ENCODE peak calls at places on chromosomes 4 and X, in eight cellular contexts. Z is D341Med; H is iPS DF 6.9; X is effector memory CD8-positive, alpha-beta T cell; A is COR-L47; O is kidney epithelial cell; Y is anterior cingulate cortex; N is sciatic nerve. U is an unnamed sample.

GRCh38 chr4:1047976-1048780 is 36.8 kb downstream of the FGFRL1 start:
- DNase-seq in A (no peak), Y (no peak), N (peak; percentile 57), H (no peak), O (no peak), Z (peak; percentile 35), X (no peak), U (no peak)

GRCh38 chr4:31130930-31131329 is 410.8 kb downstream of the PCDH7 start:
- DNase-seq in H (no peak), Z (no peak), O (no peak), Y (no peak), A (no peak), N (no peak), X (no peak), U (no peak)

GRCh38 chrX:112734250-112734649 is 54.5 kb upstream of the LHFPL1 start:
- DNase-seq in Z (no peak), H (no peak), A (no peak), X (no peak), N (no peak), O (no peak), Y (peak; percentile 1), U (no peak)

GRCh38 chr4:5874811-5875465 is 17.9 kb downstream of the CRMP1 start:
- DNase-seq in N (no peak), O (no peak), A (peak; percentile 64), Y (no peak), H (no peak), X (no peak), Z (no peak), U (peak; percentile 75)

GRCh38 chrX:47540754-47541538 is 20.1 kb upstream of the ARAF start:
- DNase-seq in H (peak; percentile 47), Z (peak; percentile 84), O (peak; percentile 74), N (peak; percentile 79), A (peak; percentile 81), X (no peak), Y (peak; percentile 41), U (peak; percentile 74)

GRCh38 chr4:127162741-127163140 is 470.0 kb upstream of the INTU start:
- DNase-seq in Y (no peak), Z (no peak), X (no peak), N (no peak), H (no peak), A (no peak), O (no peak), U (no peak)

GRCh38 chr4:54332577-54332976 is 103.5 kb downstream of the PDGFRA start:
- DNase-seq in Y (no peak), H (no peak), X (no peak), Z (no peak), A (no peak), O (no peak), N (no peak), U (no peak)

GRCh38 chrX:8783100-8784098 is 17.8 kb downstream of the FAM9A start:
- DNase-seq in Y (no peak), H (peak; percentile 33), A (no peak), N (no peak), O (no peak), Z (peak; percentile 8), X (peak; percentile 23), U (no peak)

GRCh38 chrX:126824596-126824995 is 5.1 kb downstream of the PRR32 start:
- DNase-seq in H (no peak), Z (no peak), O (no peak), N (no peak), A (no peak), Y (no peak), X (no peak), U (no peak)

GRCh38 chr4:92305148-92305877 is 1.5 kb downstream of the GRID2 start:
- DNase-seq in Y (peak; percentile 72), Z (peak; percentile 89), O (peak; percentile 4), H (peak; percentile 67), N (peak; percentile 66), X (no peak), A (peak; percentile 91), U (peak; percentile 76)

GRCh38 chrX:13029831-13030771 is 14.3 kb downstream of the FAM9C start:
- DNase-seq in Z (no peak), H (peak; percentile 25), A (no peak), O (no peak), N (no peak), X (no peak), Y (no peak), U (no peak)

GRCh38 chrX:41596586-41596985 is 92.2 kb upstream of the GPR34 start:
- DNase-seq in Z (no peak), N (no peak), A (no peak), H (no peak), Y (no peak), O (peak; percentile 32), X (no peak), U (no peak)

GRCh38 chr4:185028625-185029024 is 10.3 kb downstream of the HELT start:
- DNase-seq in Z (no peak), X (no peak), A (no peak), N (no peak), Y (no peak), O (no peak), H (no peak), U (no peak)

GRCh38 chrX:74537011-74537390 is 77.4 kb downstream of the RLIM start:
- DNase-seq in Z (no peak), A (no peak), O (no peak), H (no peak), N (no peak), Y (no peak), X (no peak), U (no peak)

GRCh38 chr4:73922766-73923630 is 53.8 kb downstream of the CXCL1 start:
- DNase-seq in A (peak; percentile 4), O (no peak), N (no peak), X (no peak), H (no peak), Z (no peak), Y (no peak), U (no peak)

GRCh38 chrX:153956044-153956907 is 11.8 kb upstream of the RENBP start:
- DNase-seq in X (no peak), N (no peak), Y (no peak), A (no peak), H (no peak), Z (no peak), O (no peak), U (no peak)

GRCh38 chrX:18994713-18995112 is 10.8 kb upstream of the PHKA2 start:
- DNase-seq in Y (no peak), A (no peak), Z (no peak), N (no peak), X (no peak), H (no peak), O (peak; percentile 31), U (no peak)

GRCh38 chr4:53605783-53606182 is 14.5 kb upstream of the LNX1 start:
- DNase-seq in X (no peak), O (no peak), Y (no peak), A (no peak), Z (no peak), N (no peak), H (no peak), U (no peak)

GRCh38 chr4:1500231-1500965 is 94.2 kb upstream of the NKX1-1 start:
- DNase-seq in Z (peak; percentile 28), Y (no peak), O (no peak), A (no peak), H (no peak), X (no peak), N (peak; percentile 43), U (no peak)

GRCh38 chr4:10180603-10180926 is 64.0 kb upstream of the WDR1 start:
- DNase-seq in H (no peak), Z (no peak), X (no peak), Y (no peak), N (no peak), O (no peak), A (no peak), U (no peak)

GRCh38 chrX:40130207-40130606 is 32.4 kb upstream of the BCOR start:
- DNase-seq in X (no peak), H (no peak), A (no peak), N (no peak), Z (no peak), O (peak; percentile 73), Y (no peak), U (no peak)

GRCh38 chrX:276588-277171 is 4.5 kb upstream of the PLCXD1 start:
- DNase-seq in A (no peak), H (no peak), Z (no peak), X (no peak), N (peak; percentile 65), O (no peak), Y (no peak), U (no peak)

GRCh38 chr4:105871997-105872396 is 23.3 kb upstream of the NPNT start:
- DNase-seq in O (no peak), N (no peak), X (no peak), Z (no peak), H (no peak), A (no peak), Y (no peak), U (no peak)

GRCh38 chr4:183182873-183183725 is 84.0 kb downstream of the WWC2 start:
- DNase-seq in A (peak; percentile 78), X (no peak), Y (no peak), Z (no peak), N (no peak), O (peak; percentile 77), H (peak; percentile 96), U (peak; percentile 2)

GRCh38 chr4:155338196-155338595 is 38.6 kb downstream of the MAP9 start:
- DNase-seq in Y (no peak), Z (no peak), A (no peak), H (no peak), N (no peak), X (no peak), O (no peak), U (no peak)

GRCh38 chr4:185775792-185776555 is 36.0 kb downstream of the SORBS2 start:
- DNase-seq in O (no peak), H (no peak), A (no peak), X (no peak), Z (no peak), N (no peak), Y (no peak), U (no peak)

GRCh38 chr4:93182722-93183121 is 645.8 kb upstream of the ATOH1 start:
- DNase-seq in Z (no peak), N (no peak), Y (no peak), X (no peak), H (no peak), O (no peak), A (peak; percentile 65), U (no peak)

GRCh38 chr4:168960716-168961115 is 49.3 kb downstream of the CBR4 start:
- DNase-seq in N (no peak), Z (no peak), X (no peak), O (no peak), A (no peak), H (no peak), Y (no peak), U (no peak)

GRCh38 chrX:81866873-81867272 is 665.0 kb downstream of the SH3BGRL start:
- DNase-seq in X (no peak), O (no peak), N (no peak), A (no peak), Y (no peak), Z (no peak), H (no peak), U (no peak)

GRCh38 chrX:111719426-111720210 is 38.6 kb downstream of the ALG13 start:
- DNase-seq in H (no peak), Z (no peak), N (no peak), O (no peak), Y (no peak), X (no peak), A (no peak), U (no peak)

GRCh38 chr4:159237975-159238374 is 135.1 kb downstream of the RAPGEF2 start:
- DNase-seq in X (no peak), Y (no peak), H (no peak), O (no peak), N (no peak), A (no peak), Z (no peak), U (no peak)

GRCh38 chrX:129875669-129876068 is 30.3 kb upstream of the UTP14A start:
- DNase-seq in N (no peak), Z (no peak), A (no peak), Y (no peak), H (no peak), O (peak; percentile 43), X (no peak), U (no peak)

GRCh38 chrX:45775462-45775861 is 574.8 kb upstream of the DIPK2B start:
- DNase-seq in Y (no peak), Z (no peak), N (no peak), O (no peak), H (no peak), X (no peak), A (no peak), U (no peak)

GRCh38 chrX:24899391-24899790 is 116.4 kb downstream of the ARX start:
- DNase-seq in X (no peak), Y (no peak), H (no peak), A (peak; percentile 18), O (no peak), Z (no peak), N (no peak), U (no peak)

U was measured in occipital lobe.